ENCODE peak calls at places on chromosomes 3 and 15, in ten cellular contexts. Y is MCF 10A, M is heart left ventricle, B is omental fat pad, T is HepG2, L is Calu3, J is ovary, E is esophagus squamous epithelium, A is AG09309, O is mesothelial cell of epicardium. X is an unnamed sample.

GRCh38 chr3:149197669-149198068 is 24.0 kb downstream of the CP start:
- DNase-seq in L (no peak), J (no peak), B (no peak), E (no peak), M (no peak), Y (no peak), T (no peak), A (no peak), O (no peak), X (no peak)

GRCh38 chr15:75646944-75647364 is 758 bp upstream of the SNX33 start:
- DNase-seq in E (no peak), M (peak; percentile 80), O (no peak), Y (peak; percentile 25), L (no peak), T (no peak), B (no peak), J (no peak), A (no peak), X (no peak)

GRCh38 chr15:92012368-92012629 is 158.8 kb downstream of the SLCO3A1 start:
- DNase-seq in O (no peak), M (no peak), B (no peak), A (no peak), L (no peak), Y (no peak), J (no peak), T (no peak), E (no peak), X (no peak)

GRCh38 chr3:44078863-44079262 is 162.8 kb upstream of the TOPAZ1 start:
- DNase-seq in L (no peak), T (no peak), Y (no peak), E (no peak), B (no peak), M (no peak), A (no peak), O (no peak), J (no peak), X (no peak)

GRCh38 chr3:52313188-52313773 is 2.8 kb upstream of the DNAH1 start:
- DNase-seq in T (no peak), M (no peak), J (no peak), L (no peak), O (no peak), Y (no peak), E (no peak), A (no peak), B (no peak), X (no peak)

GRCh38 chr3:47193871-47194859 is 30.3 kb upstream of the SETD2 start:
- DNase-seq in L (no peak), O (no peak), B (no peak), M (no peak), E (no peak), A (peak; percentile 0), Y (peak; percentile 52), T (no peak), J (no peak), X (no peak)

GRCh38 chr15:61122624-61123375 is 106.3 kb downstream of the RORA start:
- DNase-seq in J (no peak), A (no peak), O (no peak), L (no peak), T (no peak), Y (no peak), B (no peak), M (no peak), E (no peak), X (no peak)

GRCh38 chr3:33791477-33792166 is 6.8 kb upstream of the PDCD6IP start:
- DNase-seq in Y (peak; percentile 76), A (no peak), T (peak; percentile 38), E (no peak), O (no peak), M (no peak), L (no peak), J (no peak), B (no peak), X (no peak)

GRCh38 chr15:66071160-66071559 is 182.4 kb downstream of the MEGF11 start:
- DNase-seq in E (no peak), L (no peak), T (no peak), M (no peak), J (no peak), B (no peak), A (no peak), O (no peak), Y (no peak), X (no peak)

GRCh38 chr15:80343610-80344009 is 60.6 kb upstream of the ARNT2 start:
- DNase-seq in A (no peak), T (no peak), M (peak; percentile 82), J (peak; percentile 87), Y (no peak), L (no peak), B (no peak), O (no peak), E (no peak), X (no peak)

DNA sequence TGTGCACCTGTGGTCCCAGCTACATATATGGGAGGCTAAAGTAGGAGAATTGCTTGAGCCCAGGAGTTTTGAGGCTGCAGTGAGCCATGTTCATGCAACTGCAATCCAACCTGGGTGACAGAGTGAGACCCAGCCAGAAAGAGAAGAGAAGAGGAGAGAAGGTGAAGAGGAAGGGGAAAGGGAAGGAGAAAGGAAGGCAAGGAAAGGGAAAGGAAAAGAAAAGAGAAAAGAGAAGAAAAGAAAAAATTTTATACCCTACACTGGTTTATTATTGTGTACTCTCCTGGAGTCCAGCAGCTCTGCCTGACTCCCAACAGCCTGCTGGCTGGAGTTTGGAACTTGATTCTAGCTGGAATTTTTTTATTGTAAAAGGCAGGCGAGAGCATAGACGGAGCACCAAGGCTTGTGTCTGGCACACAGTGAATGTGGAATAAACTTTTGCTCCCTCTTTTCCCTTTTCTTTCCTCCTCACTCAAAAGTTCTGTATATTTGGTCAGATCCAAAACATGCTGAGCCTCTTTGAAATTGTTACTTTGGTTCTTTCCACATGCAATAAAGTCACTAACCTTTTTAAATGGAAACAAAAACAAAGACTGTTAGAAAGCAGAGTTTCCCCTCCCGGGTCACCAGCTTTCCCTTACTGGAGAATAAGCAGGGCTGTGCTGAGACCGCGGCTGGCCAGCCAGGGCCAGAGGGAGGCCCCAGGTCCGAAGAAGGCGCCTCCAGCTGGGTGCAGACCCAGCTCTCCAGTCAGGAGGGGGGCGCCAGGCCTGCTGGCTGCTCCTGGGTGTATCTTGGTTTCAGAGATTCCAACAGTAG is 9.9 kb downstream of the THSD4 start:
- DNase-seq in E (no peak), T (no peak), O (no peak), J (no peak), B (no peak), L (no peak), Y (no peak), M (no peak), A (no peak), X (no peak)
- TF ChIP-seq CTCF in E (no peak), T (no peak), O (no peak), J (no peak), B (no peak), L (no peak), Y (no peak), M (no peak), A (no peak), X (no peak)

DNA sequence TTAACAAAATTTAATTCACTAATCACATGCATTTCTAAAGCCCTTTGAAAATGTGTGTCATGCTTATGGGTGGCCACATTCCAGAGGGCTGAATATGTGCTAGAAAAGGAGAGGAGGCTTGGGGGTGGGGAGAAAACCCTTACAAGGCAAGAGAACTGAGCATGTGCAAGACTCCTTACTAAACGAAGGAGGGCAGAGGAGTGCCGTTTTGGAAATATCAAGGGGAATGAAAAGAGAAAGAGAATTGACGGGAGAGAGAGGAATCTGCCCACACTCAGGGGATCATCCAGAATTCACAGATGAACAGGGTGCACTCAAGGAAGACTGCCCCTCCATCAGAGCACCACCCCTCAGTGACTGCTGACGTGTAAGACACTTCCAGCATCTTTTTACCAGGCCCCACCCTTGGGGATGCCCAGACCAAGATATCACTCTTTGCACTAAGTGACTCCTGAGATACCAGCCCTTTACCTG is 37.9 kb upstream of the TSC22D2 start:
- DNase-seq in M (no peak), B (no peak), T (peak; percentile 24), O (peak; percentile 27), Y (peak; percentile 95), E (no peak), L (peak; percentile 94), A (peak; percentile 88), J (peak; percentile 35), X (peak; percentile 83)
- TF ChIP-seq CTCF in M (peak; percentile 16), B (no peak), T (no peak), O (no peak), Y (no peak), E (no peak), L (no peak), A (peak; percentile 26), J (no peak), X (peak; percentile 23)

GRCh38 chr3:65331730-65332129 is 643.9 kb upstream of the ADAMTS9 start:
- DNase-seq in M (no peak), B (no peak), J (no peak), A (no peak), T (no peak), L (no peak), E (no peak), Y (no peak), O (no peak), X (no peak)

GRCh38 chr3:65330072-65330471 is 642.3 kb upstream of the ADAMTS9 start:
- DNase-seq in Y (no peak), A (no peak), O (no peak), E (no peak), L (no peak), T (no peak), M (no peak), J (no peak), B (no peak), X (no peak)

GRCh38 chr3:65335587-65335986 is 647.8 kb upstream of the ADAMTS9 start:
- DNase-seq in M (no peak), T (no peak), O (no peak), B (no peak), Y (no peak), J (no peak), E (no peak), L (no peak), A (no peak), X (no peak)

GRCh38 chr3:65338571-65338970 is 650.8 kb upstream of the ADAMTS9 start:
- DNase-seq in O (no peak), B (no peak), Y (no peak), T (no peak), E (no peak), L (no peak), M (no peak), A (no peak), J (no peak), X (no peak)

GRCh38 chr3:65334045-65334665 is 646.4 kb upstream of the ADAMTS9 start:
- DNase-seq in Y (no peak), O (no peak), J (peak; percentile 46), A (no peak), L (peak; percentile 15), T (no peak), M (no peak), E (no peak), B (no peak), X (no peak)
- TF ChIP-seq CTCF in Y (no peak), O (no peak), J (no peak), A (peak; percentile 26), L (no peak), T (no peak), M (peak; percentile 44), E (no peak), B (no peak), X (peak; percentile 50)

GRCh38 chr15:28192772-28193171 is 93.7 kb upstream of the OCA2 start:
- DNase-seq in J (no peak), O (no peak), T (no peak), A (no peak), B (no peak), E (no peak), Y (no peak), L (no peak), M (no peak), X (no peak)

GRCh38 chr15:28190391-28191174 is 91.5 kb upstream of the OCA2 start:
- DNase-seq in O (no peak), T (no peak), A (no peak), E (no peak), M (no peak), L (no peak), Y (no peak), J (no peak), B (no peak), X (no peak)

GRCh38 chr15:28191832-28192231 is 92.7 kb upstream of the OCA2 start:
- DNase-seq in B (no peak), E (no peak), Y (no peak), O (no peak), A (peak; percentile 44), M (peak; percentile 75), T (no peak), J (peak; percentile 55), L (no peak), X (peak; percentile 24)
- TF ChIP-seq CTCF in B (no peak), E (no peak), Y (no peak), O (no peak), A (peak; percentile 68), M (peak; percentile 54), T (no peak), J (peak; percentile 28), L (no peak), X (peak; percentile 60)

X was measured in AG09319.